ENCODE peak calls at places on chromosome X, in nine cellular contexts. W, V, Q, L, F, A, G, K and O are unnamed samples.

GRCh38 chrX:39739585-39739984 is 358.2 kb downstream of the BCOR start:
- DNase-seq in W (no peak), V (no peak), Q (no peak), L (no peak), F (no peak), A (no peak), G (no peak), K (no peak), O (no peak)

GRCh38 chrX:153526801-153527599 is 9.6 kb downstream of the ATP2B3 start:
- DNase-seq in W (no peak), V (no peak), Q (no peak), L (peak; percentile 42), F (no peak), A (no peak), G (no peak), K (no peak), O (no peak)

GRCh38 chrX:38561951-38562719 is 793 bp downstream of the TSPAN7 start:
- DNase-seq in W (no peak), V (no peak), Q (no peak), L (peak; percentile 62), F (peak; percentile 2), A (peak; percentile 2), G (no peak), K (peak; percentile 67), O (peak; percentile 31)

GRCh38 chrX:111010151-111010550 is 85.8 kb upstream of the PAK3 start:
- DNase-seq in W (no peak), V (no peak), Q (no peak), L (no peak), F (no peak), A (no peak), G (no peak), K (no peak), O (no peak)

GRCh38 chrX:10617964-10618342 is 2.4 kb downstream of the MID1 start:
- DNase-seq in W (no peak), V (no peak), Q (no peak), L (peak; percentile 6), F (peak; percentile 63), A (no peak), G (peak; percentile 85), K (no peak), O (no peak)

GRCh38 chrX:68416592-68416991 is 16.7 kb downstream of the OPHN1 start:
- DNase-seq in W (no peak), V (no peak), Q (peak; percentile 15), L (no peak), F (peak; percentile 40), A (no peak), G (peak; percentile 84), K (no peak), O (no peak)

GRCh38 chrX:125132274-125132673 is 187.4 kb upstream of the TEX13C start:
- DNase-seq in W (no peak), V (no peak), Q (no peak), L (peak; percentile 23), F (peak; percentile 15), A (peak; percentile 2), G (no peak), K (no peak), O (no peak)

GRCh38 chrX:105191878-105192277 is 28.6 kb downstream of the TEX13A start:
- DNase-seq in W (no peak), V (no peak), Q (no peak), L (peak; percentile 26), F (peak; percentile 18), A (no peak), G (peak; percentile 1), K (no peak), O (no peak)

GRCh38 chrX:148457279-148457678 is 43.1 kb upstream of the AFF2 start:
- DNase-seq in W (no peak), V (no peak), Q (no peak), L (no peak), F (no peak), A (no peak), G (no peak), K (no peak), O (no peak)

GRCh38 chrX:41184312-41184711 is 99.1 kb downstream of the USP9X start:
- DNase-seq in W (no peak), V (no peak), Q (no peak), L (no peak), F (no peak), A (no peak), G (no peak), K (no peak), O (no peak)

GRCh38 chrX:136525738-136526606 is 6.0 kb upstream of the VGLL1 start:
- DNase-seq in W (no peak), V (peak; percentile 76), Q (peak; percentile 41), L (no peak), F (peak; percentile 87), A (no peak), G (peak; percentile 93), K (no peak), O (peak; percentile 4)

GRCh38 chrX:21705215-21705614 is 47.1 kb upstream of the KLHL34 start:
- DNase-seq in W (no peak), V (no peak), Q (no peak), L (no peak), F (no peak), A (no peak), G (no peak), K (no peak), O (no peak)

GRCh38 chrX:118022803-118023202 is 93.8 kb downstream of the KLHL13 start:
- DNase-seq in W (no peak), V (no peak), Q (no peak), L (no peak), F (no peak), A (no peak), G (no peak), K (no peak), O (no peak)

GRCh38 chrX:698246-698645 is 67.7 kb downstream of the SHOX start:
- DNase-seq in W (no peak), V (peak; percentile 29), Q (no peak), L (no peak), F (no peak), A (no peak), G (no peak), K (no peak), O (no peak)

GRCh38 chrX:45712067-45712466 is 511.4 kb upstream of the DIPK2B start:
- DNase-seq in W (no peak), V (no peak), Q (no peak), L (no peak), F (peak; percentile 84), A (no peak), G (peak; percentile 84), K (no peak), O (no peak)

GRCh38 chrX:83260288-83260687 is 247.8 kb upstream of the POU3F4 start:
- DNase-seq in W (no peak), V (no peak), Q (no peak), L (no peak), F (no peak), A (no peak), G (no peak), K (no peak), O (no peak)